ENCODE peak calls at places on chromosomes 12 and 14, in four cellular contexts. P is fibroblast of gingiva, R is GM10248, A is midbrain. G is an unnamed sample.
A peak's percentile ranks its signal among the peaks of the same experiment; 100 is the strongest.

GRCh38 chr12:56389215-56389850 is 26.7 kb upstream of the APOF start:
- DNase-seq in P (no peak), R (no peak), A (no peak), G (no peak)

GRCh38 chr12:124411291-124411878 is 116.5 kb downstream of the RFLNA start:
- DNase-seq in P (peak; percentile 86), R (no peak), A (no peak), G (peak; percentile 95)

GRCh38 chr12:15608931-15609330 is 180.3 kb downstream of the EPS8 start:
- DNase-seq in P (no peak), R (no peak), A (no peak), G (no peak)

GRCh38 chr12:69529021-69529420 is 56.2 kb upstream of the CCT2 start:
- DNase-seq in P (no peak), R (no peak), A (no peak), G (no peak)

GRCh38 chr12:31238764-31239387 is 87.1 kb downstream of the SINHCAF start:
- DNase-seq in P (peak; percentile 45), R (peak; percentile 75), A (peak; percentile 67), G (peak; percentile 58)

GRCh38 chr12:115060477-115061168 is 376.6 kb upstream of the TBX3 start:
- DNase-seq in P (no peak), R (no peak), A (no peak), G (no peak)

GRCh38 chr12:116592731-116593130 is 33.5 kb downstream of the MAP1LC3B2 start:
- DNase-seq in P (peak; percentile 90), R (no peak), A (no peak), G (no peak)

GRCh38 chr12:56599797-56600196 is 30.3 kb downstream of the BAZ2A start:
- DNase-seq in P (no peak), R (no peak), A (no peak), G (no peak)

GRCh38 chr12:21913823-21914222 is 27.4 kb downstream of the ABCC9 start:
- DNase-seq in P (peak; percentile 46), R (no peak), A (no peak), G (no peak)

GRCh38 chr14:105069887-105070759 is 4.9 kb upstream of the GPR132 start:
- DNase-seq in P (no peak), R (peak; percentile 83), A (peak; percentile 6), G (no peak)

GRCh38 chr14:22849212-22849819 is 12.9 kb downstream of the MMP14 start:
- DNase-seq in P (peak; percentile 92), R (no peak), A (peak; percentile 22), G (no peak)

GRCh38 chr12:77606348-77606747 is 224.3 kb upstream of the NAV3 start:
- DNase-seq in P (no peak), R (no peak), A (no peak), G (no peak)

GRCh38 chr12:89179245-89179644 is 173.1 kb downstream of the DUSP6 start:
- DNase-seq in P (no peak), R (no peak), A (no peak), G (no peak)

GRCh38 chr12:31234053-31234835 is 91.7 kb downstream of the SINHCAF start:
- DNase-seq in P (no peak), R (no peak), A (no peak), G (no peak)

GRCh38 chr12:62767506-62767905 is 167.4 kb downstream of the PPM1H start:
- DNase-seq in P (peak; percentile 41), R (no peak), A (no peak), G (peak; percentile 67)

GRCh38 chr12:106642991-106643390 is 60.2 kb downstream of the RFX4 start:
- DNase-seq in P (no peak), R (no peak), A (no peak), G (peak; percentile 24)

GRCh38 chr12:74408601-74409166 is 129.0 kb upstream of the ATXN7L3B start:
- DNase-seq in P (no peak), R (no peak), A (no peak), G (no peak)